ENCODE peak calls at places on chromosomes 12 and 14, in eight cellular contexts. E, J, Q, F, S, L, T and B are unnamed samples. For H3K4me1, the result is how much of the 10 kb centered on the place peaks cover.

GRCh38 chr14:40204441-40205175 is 772.4 kb upstream of the FBXO33 start:
- DNase-seq in E (no peak), J (no peak), Q (no peak), F (no peak), S (no peak), L (no peak), T (no peak), B (no peak)

GRCh38 chr12:132429122-132429931 is 60.6 kb upstream of the FBRSL1 start:
- DNase-seq in E (no peak), J (peak), Q (no peak), F (no peak), S (no peak), L (no peak), T (no peak), B (no peak)

GRCh38 chr14:72401632-72402428 is 469.6 kb downstream of the RGS6 start:
- DNase-seq in E (no peak), J (no peak), Q (no peak), F (no peak), S (no peak), L (no peak), T (no peak), B (no peak)

GRCh38 chr12:120783197-120783596 is 57.6 kb downstream of the ACADS start:
- DNase-seq in E (no peak), J (no peak), Q (no peak), F (peak), S (no peak), L (no peak), T (no peak), B (no peak)

GRCh38 chr12:118874698-118875548 is 106.4 kb upstream of the SRRM4 start:
- DNase-seq in E (no peak), J (no peak), Q (no peak), F (no peak), S (no peak), L (no peak), T (no peak), B (no peak)

GRCh38 chr12:88113871-88114270 is 28.0 kb downstream of the CEP290 start:
- DNase-seq in E (no peak), J (no peak), Q (no peak), F (peak), S (no peak), L (no peak), T (no peak), B (no peak)

GRCh38 chr14:64232095-64232830 is 61.9 kb downstream of the ESR2 start:
- DNase-seq in E (no peak), J (no peak), Q (no peak), F (no peak), S (peak), L (no peak), T (no peak), B (no peak)

GRCh38 chr12:109740694-109741245 is 27.1 kb downstream of the FAM222A start:
- DNase-seq in E (no peak), J (no peak), Q (no peak), F (no peak), S (no peak), L (no peak), T (peak), B (no peak)

GRCh38 chr14:65689070-65689469 is 276.5 kb downstream of the FUT8 start:
- DNase-seq in E (no peak), J (no peak), Q (no peak), F (no peak), S (no peak), L (no peak), T (no peak), B (no peak)

GRCh38 chr14:89578048-89578619 is 161.1 kb upstream of the FOXN3 start:
- DNase-seq in E (no peak), J (no peak), Q (no peak), F (peak), S (no peak), L (no peak), T (no peak), B (no peak)
- H3K4me1 ChIP-seq in E (under half), J (under half), Q (under half), F (under half), S (under half), L (under half), T (under half), B (under half)

DNA sequence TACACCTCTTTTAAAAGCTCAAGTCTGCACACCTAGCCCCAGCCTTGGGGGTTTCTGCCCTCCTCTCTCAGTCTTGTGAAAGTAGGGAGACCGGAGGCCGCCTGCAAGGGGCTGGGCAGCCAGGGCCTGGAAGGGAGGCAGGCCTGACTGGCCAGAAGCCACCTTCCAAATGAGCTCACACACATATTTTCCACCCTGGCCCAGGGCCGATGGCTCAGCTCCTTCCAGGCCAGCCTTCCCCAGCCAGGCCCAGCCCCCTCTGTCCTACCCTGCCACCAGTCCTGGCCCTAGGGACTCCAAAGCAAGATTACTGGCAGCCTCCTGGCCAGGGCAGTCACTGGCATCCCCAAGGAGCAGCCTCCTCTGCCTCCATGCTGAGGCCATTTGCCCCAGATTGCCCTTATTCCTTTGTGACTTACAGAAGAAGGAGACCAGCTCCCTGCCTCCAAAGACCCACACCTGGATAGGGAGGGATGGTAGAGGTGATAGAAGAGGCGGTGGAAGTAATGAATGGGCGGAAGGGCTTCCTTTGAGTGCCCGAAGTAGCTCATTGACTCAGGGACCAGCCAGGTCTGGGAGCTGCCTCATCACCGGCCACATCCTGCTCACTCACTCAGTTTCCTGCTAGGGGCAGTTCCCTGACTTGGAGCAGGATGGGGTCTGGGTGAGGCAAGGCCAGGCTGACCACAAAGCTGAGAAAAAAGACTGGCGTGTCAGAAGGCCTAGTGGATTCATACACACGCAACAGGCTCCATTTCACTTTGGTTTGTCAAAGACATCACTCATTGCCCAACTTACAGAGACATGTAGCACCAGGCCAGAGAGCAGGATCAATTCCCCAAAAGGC is 14.8 kb downstream of the MMP14 start:
- DNase-seq in E (peak), J (no peak), Q (peak), F (peak), S (no peak), L (peak), T (peak), B (no peak)
- H3K4me1 ChIP-seq in E (under half), J (under half), Q (half or more), F (half or more), S (under half), L (under half), T (half or more), B (under half)

DNA sequence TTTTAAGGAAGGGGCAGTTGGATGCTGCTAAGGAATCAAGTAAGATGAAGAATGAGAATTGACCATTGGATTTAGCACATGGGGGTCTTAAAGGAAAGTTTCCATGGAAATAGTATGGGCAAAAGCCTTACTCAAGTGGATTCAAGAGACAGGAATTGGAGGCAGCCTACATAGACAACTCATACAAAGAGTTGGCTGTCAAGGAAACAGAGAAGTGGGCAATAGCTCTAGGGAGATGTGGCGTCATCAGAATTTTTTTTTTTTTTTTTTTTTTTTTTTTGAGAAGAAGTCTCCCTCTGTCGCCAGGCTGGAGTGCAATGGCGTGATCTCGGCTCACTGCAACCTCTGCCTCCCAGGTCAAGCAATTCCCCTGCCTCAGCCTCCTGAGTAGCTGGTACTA is 11.5 kb upstream of the DDX47 start:
- DNase-seq in E (no peak), J (no peak), Q (no peak), F (no peak), S (no peak), L (no peak), T (no peak), B (no peak)
- H3K4me1 ChIP-seq in E (under half), J (under half), Q (under half), F (under half), S (half or more), L (under half), T (under half), B (under half)

GRCh38 chr12:57844725-57845477 is 1.6 kb downstream of the CTDSP2 start:
- DNase-seq in E (peak), J (peak), Q (peak), F (peak), S (peak), L (peak), T (peak), B (no peak)

GRCh38 chr12:57841445-57841844 is 5.1 kb downstream of the CTDSP2 start:
- DNase-seq in E (no peak), J (no peak), Q (no peak), F (no peak), S (no peak), L (no peak), T (no peak), B (no peak)

GRCh38 chr12:57840701-57841100 is 5.8 kb downstream of the CTDSP2 start:
- DNase-seq in E (no peak), J (no peak), Q (peak), F (peak), S (no peak), L (no peak), T (no peak), B (no peak)

GRCh38 chr12:57839996-57840395 is 6.5 kb downstream of the CTDSP2 start:
- DNase-seq in E (no peak), J (no peak), Q (no peak), F (no peak), S (no peak), L (no peak), T (no peak), B (no peak)

DNA sequence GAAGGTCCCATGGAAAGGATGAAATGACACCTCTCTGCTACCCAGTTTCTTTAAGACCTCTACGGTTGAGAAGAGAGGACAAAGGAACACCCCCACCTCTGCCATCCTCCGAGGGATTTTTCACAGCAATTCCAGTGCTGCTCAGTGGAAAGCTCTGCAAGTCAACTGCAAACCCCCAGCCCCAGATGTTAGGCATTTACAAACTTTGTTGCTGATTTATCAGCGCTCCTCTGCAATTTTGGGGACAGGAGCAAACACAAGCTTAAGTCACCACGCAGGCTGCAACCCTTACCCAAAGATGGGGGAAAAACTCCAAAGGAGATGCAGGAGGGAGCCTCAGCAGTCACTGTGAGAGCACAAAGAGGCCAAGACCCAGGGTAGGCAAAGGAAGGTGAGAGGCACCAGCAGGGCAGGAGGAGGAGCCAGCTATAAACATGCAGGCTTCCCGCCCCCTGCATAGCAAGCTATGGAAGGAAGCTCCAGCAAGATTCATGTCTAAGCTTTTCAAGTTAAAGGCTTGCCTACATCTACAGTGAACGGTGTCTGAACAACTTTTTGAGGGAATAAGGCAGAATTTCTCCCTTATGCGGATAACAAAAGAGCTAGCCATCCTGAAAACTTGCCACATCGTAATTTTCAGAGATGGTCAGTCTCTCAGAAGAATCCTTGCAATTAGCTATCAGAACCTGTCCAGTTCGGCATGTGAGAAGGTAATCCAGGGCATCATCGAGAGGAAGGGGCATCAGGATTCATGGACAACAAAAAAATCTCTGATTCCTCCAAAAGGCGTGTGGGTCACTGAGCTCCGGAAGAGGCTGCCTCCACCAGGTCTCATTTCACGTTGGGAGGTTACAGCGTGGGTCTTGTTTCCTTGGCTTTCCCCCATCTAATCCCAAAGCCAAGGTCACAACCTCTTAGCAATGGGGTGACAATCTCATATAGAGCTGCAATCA is 3.9 kb downstream of the CTDSP2 start:
- DNase-seq in E (no peak), J (no peak), Q (no peak), F (no peak), S (no peak), L (no peak), T (no peak), B (no peak)
- H3K4me1 ChIP-seq in E (under half), J (under half), Q (half or more), F (under half), S (under half), L (under half), T (half or more), B (half or more)

DNA sequence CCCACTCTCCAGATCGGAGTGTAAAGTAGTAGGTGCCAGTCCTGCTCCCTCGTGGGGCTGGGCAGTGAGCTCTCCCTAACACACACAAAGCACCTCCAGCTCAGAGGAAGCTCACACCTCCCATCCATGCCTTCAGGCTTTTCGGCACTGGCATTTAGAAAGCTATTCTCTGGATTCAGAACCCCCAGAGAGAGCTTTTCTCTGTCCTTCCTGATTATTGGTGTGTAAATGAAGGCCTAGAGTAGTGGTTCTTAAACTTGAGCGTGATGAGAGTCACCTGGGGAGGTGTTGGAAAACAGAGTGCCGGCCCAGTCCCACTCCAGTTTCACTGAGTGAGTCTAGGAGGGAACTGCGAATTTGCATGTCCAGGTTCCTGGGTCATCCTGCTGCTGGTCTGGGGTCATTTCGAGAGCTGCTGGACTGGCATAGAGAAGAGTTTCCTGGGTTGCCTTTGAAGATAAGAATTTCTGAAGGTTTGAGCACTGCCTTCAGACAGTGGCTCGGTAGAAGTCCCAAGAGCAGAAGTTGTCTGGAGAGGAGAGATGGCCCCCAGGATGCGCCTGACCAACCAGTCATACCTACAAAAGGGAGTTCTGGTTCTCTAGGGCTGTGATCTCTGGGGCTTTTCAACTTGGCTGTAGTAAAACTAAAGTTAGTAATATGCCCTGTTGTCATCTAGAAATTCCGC is 15.1 kb downstream of the CD9 start:
- DNase-seq in E (no peak), J (no peak), Q (no peak), F (peak), S (peak), L (no peak), T (no peak), B (no peak)
- H3K4me1 ChIP-seq in E (under half), J (under half), Q (half or more), F (half or more), S (half or more), L (under half), T (half or more), B (under half)

GRCh38 chr12:111780166-111780565 is 13.4 kb downstream of the ALDH2 start:
- DNase-seq in E (no peak), J (no peak), Q (no peak), F (no peak), S (no peak), L (no peak), T (no peak), B (no peak)

GRCh38 chr12:111775205-111776193 is 8.8 kb downstream of the ALDH2 start:
- DNase-seq in E (peak), J (peak), Q (peak), F (no peak), S (no peak), L (peak), T (peak), B (no peak)

GRCh38 chr12:111776836-111777344 is 10.2 kb downstream of the ALDH2 start:
- DNase-seq in E (no peak), J (no peak), Q (no peak), F (no peak), S (no peak), L (no peak), T (no peak), B (no peak)

GRCh38 chr12:111780615-111781014 is 13.9 kb downstream of the ALDH2 start:
- DNase-seq in E (no peak), J (no peak), Q (no peak), F (peak), S (no peak), L (no peak), T (no peak), B (no peak)

DNA sequence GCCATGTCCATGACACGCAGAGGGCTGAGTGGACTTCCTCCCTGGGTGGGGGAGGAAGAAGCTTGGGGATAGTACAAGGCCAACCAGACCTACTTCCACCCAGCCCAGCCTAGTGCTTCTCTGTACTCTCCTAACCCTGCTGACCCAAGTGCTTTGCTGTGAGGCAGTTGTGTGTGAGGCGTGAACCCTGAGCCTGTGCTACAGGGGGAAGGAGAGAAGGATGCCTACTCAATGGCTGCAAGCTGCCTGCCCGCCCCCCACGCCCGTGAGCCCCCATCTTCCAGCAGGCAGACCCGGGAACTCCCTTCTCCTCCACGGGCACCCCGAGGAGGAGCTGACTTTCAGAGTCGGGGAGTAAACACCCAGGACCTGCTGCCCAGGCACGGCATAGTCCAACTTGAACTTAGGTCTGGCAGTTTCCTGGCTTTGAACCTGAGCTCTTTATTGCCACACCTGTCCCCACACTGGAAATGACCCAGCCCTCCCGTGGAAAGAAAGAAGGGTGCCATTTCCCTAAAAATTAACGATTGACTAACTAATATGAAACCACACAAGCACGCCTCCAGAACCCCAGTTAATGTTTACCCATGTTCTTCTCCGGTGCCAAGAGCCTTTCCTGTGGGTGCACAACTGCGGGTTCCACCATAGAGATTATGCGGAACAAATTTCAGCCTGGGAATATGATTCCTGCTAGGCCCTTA is 10.8 kb downstream of the ALDH2 start:
- DNase-seq in E (no peak), J (no peak), Q (no peak), F (no peak), S (no peak), L (no peak), T (no peak), B (no peak)
- H3K4me1 ChIP-seq in E (under half), J (under half), Q (under half), F (under half), S (under half), L (under half), T (half or more), B (under half)

DNA sequence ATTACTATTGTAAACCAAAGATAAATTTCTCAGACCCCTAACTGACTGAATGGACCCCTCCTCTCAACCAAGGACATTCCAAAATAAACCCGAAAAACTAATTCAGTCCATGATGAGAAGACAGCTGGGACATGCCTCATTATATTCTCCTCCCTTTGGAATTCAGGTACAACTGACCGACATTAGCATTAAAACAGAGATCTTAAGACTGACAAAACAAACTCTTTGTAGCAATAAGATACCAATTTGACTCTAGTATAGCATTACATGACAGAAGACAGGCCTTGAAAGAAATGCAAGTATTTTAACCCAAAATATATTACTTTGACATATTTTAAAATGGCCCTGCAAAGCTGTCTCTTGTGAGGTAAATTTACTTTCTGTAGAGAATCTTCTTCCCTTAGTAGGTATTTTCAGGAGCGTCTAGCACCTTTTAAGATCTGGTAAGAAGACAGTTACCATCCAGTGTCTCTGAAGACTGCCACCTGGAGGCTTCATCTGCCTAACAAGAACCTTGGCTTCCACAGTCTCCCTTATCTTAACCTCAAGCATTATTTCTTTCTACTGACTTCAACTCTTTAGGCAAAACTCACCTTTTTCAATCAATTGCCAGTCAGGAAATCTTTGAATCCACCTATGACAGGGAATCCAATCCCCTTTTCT is 957.5 kb downstream of the SLC6A15 start:
- DNase-seq in E (no peak), J (no peak), Q (no peak), F (peak), S (no peak), L (no peak), T (no peak), B (no peak)
- H3K4me1 ChIP-seq in E (under half), J (under half), Q (under half), F (under half), S (under half), L (under half), T (under half), B (under half)

GRCh38 chr12:56161677-56162351 is 3.7 kb downstream of the MYL6 start:
- DNase-seq in E (no peak), J (no peak), Q (no peak), F (no peak), S (no peak), L (no peak), T (no peak), B (no peak)
- H3K4me1 ChIP-seq in E (under half), J (under half), Q (under half), F (under half), S (under half), L (under half), T (under half), B (under half)

DNA sequence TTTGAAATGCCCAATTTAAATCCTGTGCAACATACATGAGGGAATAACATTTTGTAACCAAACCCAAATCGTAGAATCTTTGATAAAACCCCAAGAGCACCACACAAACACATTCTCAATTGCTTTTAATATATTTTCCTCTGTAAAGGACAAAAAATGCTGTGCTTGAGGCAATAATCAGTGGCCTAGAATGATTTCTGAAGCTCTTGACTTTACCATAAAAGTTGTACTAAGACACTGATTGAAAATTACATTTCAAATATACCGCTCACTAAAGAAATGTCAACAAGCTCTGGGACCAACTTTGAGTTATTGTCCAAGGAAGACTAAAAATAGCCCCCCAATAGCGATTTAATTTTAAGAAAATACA is 1.5 kb downstream of the EML5 start:
- DNase-seq in E (no peak), J (no peak), Q (no peak), F (no peak), S (no peak), L (no peak), T (no peak), B (no peak)
- H3K4me1 ChIP-seq in E (under half), J (under half), Q (under half), F (under half), S (under half), L (under half), T (under half), B (under half)